ENCODE peak calls at places on chromosomes 12 and 14, in ten cellular contexts. G, Z, I, A, X, L, U, Y, D and F are unnamed samples.

GRCh38 chr12:65756956-65757511 is 67.2 kb upstream of the HMGA2 start:
- DNase-seq in G (peak; percentile 16), Z (no peak), I (no peak), A (peak; percentile 39), X (no peak), L (peak; percentile 27), U (no peak), Y (peak; percentile 20), D (peak; percentile 84), F (no peak)

GRCh38 chr14:38257500-38257899 is 1.6 kb upstream of the CLEC14A start:
- DNase-seq in G (peak; percentile 45), Z (no peak), I (no peak), A (peak; percentile 46), X (no peak), L (peak; percentile 22), U (peak; percentile 80), Y (no peak), D (peak; percentile 25), F (no peak)

GRCh38 chr12:75474121-75474520 is 6.4 kb upstream of the GLIPR1 start:
- DNase-seq in G (no peak), Z (no peak), I (no peak), A (no peak), X (no peak), L (no peak), U (no peak), Y (no peak), D (no peak), F (no peak)

GRCh38 chr12:106287364-106287763 is 15.2 kb upstream of the TCP11L2 start:
- DNase-seq in G (no peak), Z (no peak), I (no peak), A (no peak), X (no peak), L (peak; percentile 54), U (no peak), Y (no peak), D (peak; percentile 73), F (no peak)

GRCh38 chr14:20679907-20680306 is 4.5 kb upstream of the RNASE4 start:
- DNase-seq in G (peak; percentile 37), Z (no peak), I (no peak), A (peak; percentile 41), X (peak; percentile 50), L (no peak), U (peak; percentile 38), Y (peak; percentile 53), D (peak; percentile 48), F (no peak)

GRCh38 chr12:14960548-14961465 is 594 bp downstream of the ARHGDIB start:
- DNase-seq in G (peak; percentile 36), Z (peak; percentile 42), I (no peak), A (peak; percentile 27), X (peak; percentile 29), L (peak; percentile 60), U (peak; percentile 83), Y (no peak), D (peak; percentile 66), F (peak; percentile 60)

GRCh38 chr14:49920260-49920659 is 27.4 kb downstream of the ARF6 start:
- DNase-seq in G (no peak), Z (no peak), I (no peak), A (no peak), X (no peak), L (no peak), U (no peak), Y (no peak), D (no peak), F (no peak)

GRCh38 chr12:116365606-116366455 is 88.3 kb upstream of the MED13L start:
- DNase-seq in G (no peak), Z (no peak), I (no peak), A (no peak), X (no peak), L (no peak), U (no peak), Y (no peak), D (no peak), F (no peak)

GRCh38 chr14:103362780-103363179 is 22.4 kb upstream of the MARK3 start:
- DNase-seq in G (no peak), Z (peak; percentile 29), I (peak; percentile 29), A (peak; percentile 35), X (no peak), L (no peak), U (peak; percentile 19), Y (no peak), D (peak; percentile 55), F (no peak)

GRCh38 chr14:99725774-99726537 is 41.9 kb downstream of the CYP46A1 start:
- DNase-seq in G (no peak), Z (no peak), I (no peak), A (no peak), X (no peak), L (no peak), U (no peak), Y (no peak), D (no peak), F (peak; percentile 79)

GRCh38 chr14:36452850-36453249 is 67.2 kb downstream of the NKX2-1 start:
- DNase-seq in G (no peak), Z (no peak), I (no peak), A (no peak), X (no peak), L (no peak), U (no peak), Y (no peak), D (no peak), F (no peak)
- H2AFZ ChIP-seq in G (no peak overlapping the region), Z (no peak overlapping the region), I (no peak overlapping the region), A (no peak overlapping the region), X (no peak overlapping the region), L (no peak overlapping the region), U (no peak overlapping the region), Y (no peak overlapping the region), D (no peak overlapping the region), F (no peak overlapping the region)

GRCh38 chr14:52258783-52259182 is 8.7 kb upstream of the PTGDR start:
- DNase-seq in G (no peak), Z (no peak), I (no peak), A (no peak), X (no peak), L (no peak), U (no peak), Y (no peak), D (no peak), F (no peak)

GRCh38 chr14:52254086-52254485 is 13.4 kb upstream of the PTGDR start:
- DNase-seq in G (no peak), Z (no peak), I (no peak), A (no peak), X (no peak), L (no peak), U (no peak), Y (no peak), D (no peak), F (no peak)

GRCh38 chr14:52251724-52252123 is 15.8 kb upstream of the PTGDR start:
- DNase-seq in G (no peak), Z (no peak), I (no peak), A (no peak), X (peak; percentile 61), L (no peak), U (no peak), Y (no peak), D (no peak), F (no peak)

GRCh38 chr14:52248057-52248456 is 19.4 kb upstream of the PTGDR start:
- DNase-seq in G (no peak), Z (no peak), I (no peak), A (no peak), X (no peak), L (no peak), U (no peak), Y (no peak), D (no peak), F (no peak)

DNA sequence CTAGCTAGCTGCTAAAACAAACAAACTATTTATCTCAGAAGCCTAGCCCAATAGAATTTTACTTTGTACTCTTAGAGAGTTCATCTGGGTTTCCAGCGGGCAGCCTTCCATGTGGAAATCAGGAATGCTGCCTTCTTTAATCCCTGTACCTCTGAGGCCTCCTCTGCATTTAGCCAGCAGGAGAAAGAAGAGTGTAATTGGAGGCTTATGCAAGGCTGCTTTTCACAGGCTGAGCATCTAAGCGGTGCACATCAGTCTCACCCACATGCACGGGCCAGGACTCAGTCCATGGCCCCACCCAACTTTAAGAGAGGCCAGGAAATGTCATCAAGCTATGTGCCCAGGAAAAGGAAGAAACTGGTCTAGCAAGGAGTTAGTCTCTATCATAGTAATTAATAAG is 14.0 kb upstream of the PTGDR start:
- DNase-seq in G (peak; percentile 5), Z (no peak), I (no peak), A (peak; percentile 61), X (peak; percentile 34), L (peak; percentile 25), U (no peak), Y (no peak), D (peak; percentile 23), F (no peak)
- H3K27ac ChIP-seq in G (no peak overlapping the region), Z (no peak overlapping the region), I (no peak overlapping the region), A (no peak overlapping the region), X (no peak overlapping the region), L (no peak overlapping the region), U (no peak overlapping the region), Y (no peak overlapping the region), D (no peak overlapping the region), F (no peak overlapping the region)

DNA sequence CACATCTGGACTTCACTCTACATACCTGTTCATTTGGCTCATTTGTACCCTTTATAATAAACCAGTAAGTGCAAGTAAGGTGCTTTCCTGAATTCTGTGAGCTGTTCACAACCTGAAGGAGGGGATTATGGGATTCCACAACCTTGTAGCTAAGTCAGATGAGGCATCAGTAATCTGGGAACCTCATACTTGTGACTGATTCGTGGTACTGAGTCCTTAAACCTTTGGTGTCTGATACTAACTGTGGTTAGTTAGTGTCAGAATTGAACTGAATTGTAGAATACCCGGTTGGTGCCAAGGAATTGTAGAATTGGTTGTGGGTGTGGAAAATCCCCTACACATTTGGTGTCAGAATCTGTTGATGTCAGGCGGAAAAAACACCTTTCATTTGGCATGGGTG is 83.4 kb downstream of the TMX1 start:
- DNase-seq in G (no peak), Z (no peak), I (no peak), A (no peak), X (no peak), L (no peak), U (no peak), Y (no peak), D (no peak), F (no peak)
- H4K20me1 ChIP-seq in G (no peaks in the 10 kb centered on the region), Z (no peaks in the 10 kb centered on the region), I (no peaks in the 10 kb centered on the region), A (no peaks in the 10 kb centered on the region), X (no peaks in the 10 kb centered on the region), L (no peaks in the 10 kb centered on the region), U (no peaks in the 10 kb centered on the region), Y (no peaks in the 10 kb centered on the region), D (no peaks in the 10 kb centered on the region), F (no peaks in the 10 kb centered on the region)

GRCh38 chr14:92794961-92795360 is 856 bp downstream of the GOLGA5 start:
- DNase-seq in G (no peak), Z (no peak), I (no peak), A (peak; percentile 26), X (no peak), L (no peak), U (no peak), Y (no peak), D (no peak), F (no peak)

GRCh38 chr14:92789457-92790089 is 4.5 kb upstream of the GOLGA5 start:
- DNase-seq in G (peak; percentile 5), Z (peak; percentile 20), I (no peak), A (peak; percentile 39), X (no peak), L (peak; percentile 13), U (no peak), Y (no peak), D (no peak), F (no peak)

GRCh38 chr14:92794547-92794941 is 439 bp downstream of the GOLGA5 start:
- DNase-seq in G (peak; percentile 18), Z (no peak), I (no peak), A (peak; percentile 57), X (peak; percentile 16), L (peak; percentile 41), U (peak; percentile 28), Y (peak; percentile 34), D (no peak), F (no peak)

GRCh38 chr14:92793709-92794546 is at the start of gene GOLGA5:
- DNase-seq in G (peak; percentile 98), Z (peak; percentile 98), I (peak; percentile 92), A (peak; percentile 98), X (peak; percentile 97), L (peak; percentile 94), U (peak; percentile 99), Y (peak; percentile 100), D (peak; percentile 97), F (peak; percentile 96)

GRCh38 chr14:92792885-92793284 is 1.2 kb upstream of the GOLGA5 start:
- DNase-seq in G (no peak), Z (no peak), I (no peak), A (peak; percentile 40), X (peak; percentile 34), L (peak; percentile 20), U (no peak), Y (no peak), D (peak; percentile 12), F (no peak)
- H2AFZ ChIP-seq in G (no peak overlapping the region), Z (peak overlapping the region; percentile 99), I (no peak overlapping the region), A (peak overlapping the region; percentile 92), X (peak overlapping the region; percentile 1), L (no peak overlapping the region), U (peak overlapping the region; percentile 5), Y (peak overlapping the region; percentile 31), D (no peak overlapping the region), F (no peak overlapping the region)